ENCODE peak calls at places on chromosomes 6 and 20, in four cellular contexts. One of them, this sample, is unnamed.

GRCh38 chr6:143555071-143555492 is 43.6 kb upstream of the FUCA2 start:
- DNase-seq in HL-60: no peak
- DNase-seq in GM12878: no peak
- DNase-seq in K562: peak
- DNase-seq in this sample: no peak

GRCh38 chr6:168031411-168032382 is 34.2 kb downstream of the KIF25 start:
- DNase-seq in HL-60: no peak
- DNase-seq in GM12878: no peak
- DNase-seq in K562: no peak
- DNase-seq in this sample: no peak

GRCh38 chr20:18628330-18628941 is 40.6 kb downstream of the DTD1 start:
- DNase-seq in K562: no peak
- DNase-seq in HL-60: no peak
- DNase-seq in GM12878: no peak
- DNase-seq in this sample: no peak

GRCh38 chr6:36618366-36619355 is 24.5 kb downstream of the SRSF3 start:
- DNase-seq in GM12878: no peak
- DNase-seq in HL-60: no peak
- DNase-seq in K562: no peak
- DNase-seq in this sample: no peak

GRCh38 chr6:112286010-112286409 is 31.6 kb upstream of the LAMA4 start:
- DNase-seq in HL-60: no peak
- DNase-seq in K562: no peak
- DNase-seq in GM12878: peak
- DNase-seq in this sample: no peak

GRCh38 chr6:20156824-20157223 is 55.4 kb downstream of the MBOAT1 start:
- DNase-seq in GM12878: no peak
- DNase-seq in HL-60: no peak
- DNase-seq in K562: no peak
- DNase-seq in this sample: no peak

GRCh38 chr20:16215056-16215455 is 358.2 kb downstream of the KIF16B start:
- DNase-seq in GM12878: no peak
- DNase-seq in K562: no peak
- DNase-seq in HL-60: no peak
- DNase-seq in this sample: no peak

GRCh38 chr6:52650946-52651345 is 20.0 kb upstream of the TMEM14A start:
- DNase-seq in GM12878: no peak
- DNase-seq in K562: no peak
- DNase-seq in HL-60: no peak
- DNase-seq in this sample: no peak

GRCh38 chr20:56003966-56004365 is 1.4 kb downstream of the CBLN4 start:
- DNase-seq in K562: no peak
- DNase-seq in HL-60: no peak
- DNase-seq in GM12878: no peak
- DNase-seq in this sample: no peak

GRCh38 chr6:38058022-38058421 is 238.5 kb downstream of the ZFAND3 start:
- DNase-seq in K562: no peak
- DNase-seq in GM12878: peak
- DNase-seq in HL-60: no peak
- DNase-seq in this sample: no peak

GRCh38 chr6:39062014-39062740 is 13.6 kb downstream of the GLP1R start:
- DNase-seq in HL-60: no peak
- DNase-seq in GM12878: no peak
- DNase-seq in K562: no peak
- DNase-seq in this sample: no peak

GRCh38 chr6:134422426-134423231 is 104.7 kb upstream of the SGK1 start:
- DNase-seq in HL-60: no peak
- DNase-seq in K562: peak
- DNase-seq in GM12878: no peak
- DNase-seq in this sample: no peak

GRCh38 chr20:63696311-63696627 is 183 bp upstream of the TNFRSF6B start:
- DNase-seq in GM12878: no peak
- DNase-seq in K562: peak
- DNase-seq in HL-60: no peak
- DNase-seq in this sample: peak

GRCh38 chr6:159968295-159969203 is at the start of gene IGF2R:
- DNase-seq in GM12878: no peak
- DNase-seq in K562: peak
- DNase-seq in HL-60: peak
- DNase-seq in this sample: peak

DNA sequence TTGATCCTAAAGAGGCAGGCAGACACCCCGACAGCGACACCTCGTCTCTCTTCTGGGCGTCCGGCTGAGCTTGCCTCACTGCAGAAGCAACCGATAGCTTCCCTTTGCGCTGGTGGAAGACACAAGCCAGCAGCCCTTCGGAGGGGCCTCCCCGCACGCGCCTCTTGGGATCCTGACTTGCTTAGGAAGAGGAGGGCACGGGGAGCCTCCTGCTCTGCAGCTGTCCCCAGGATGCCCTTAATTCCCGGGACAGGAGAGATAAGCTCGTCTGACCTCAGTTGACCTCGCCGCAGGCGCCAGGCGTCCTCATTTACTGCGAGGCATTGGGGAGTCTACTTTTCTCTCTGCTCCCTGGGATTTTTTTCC is 94.0 kb downstream of the CD83 start:
- DNase-seq in K562: peak
- DNase-seq in GM12878: no peak
- DNase-seq in HL-60: peak
- DNase-seq in this sample: peak
- TF ChIP-seq SPI1 in K562: no peak
- TF ChIP-seq SPI1 in GM12878: no peak
- TF ChIP-seq SPI1 in HL-60: no peak
- TF ChIP-seq SPI1 in this sample: no peak

GRCh38 chr20:31998246-31998645 is 12.0 kb upstream of the CCM2L start:
- DNase-seq in K562: no peak
- DNase-seq in GM12878: no peak
- DNase-seq in HL-60: no peak
- DNase-seq in this sample: no peak

GRCh38 chr20:31992086-31992485 is 18.2 kb upstream of the CCM2L start:
- DNase-seq in K562: no peak
- DNase-seq in HL-60: no peak
- DNase-seq in GM12878: no peak
- DNase-seq in this sample: no peak

GRCh38 chr20:31990958-31991705 is 19.1 kb upstream of the CCM2L start:
- DNase-seq in HL-60: no peak
- DNase-seq in K562: no peak
- DNase-seq in GM12878: no peak
- DNase-seq in this sample: no peak

GRCh38 chr20:31996996-31997395 is 13.2 kb upstream of the CCM2L start:
- DNase-seq in HL-60: no peak
- DNase-seq in GM12878: no peak
- DNase-seq in K562: no peak
- DNase-seq in this sample: no peak
- TF ChIP-seq POLR2AphosphoS5 in HL-60: no peak
- TF ChIP-seq POLR2AphosphoS5 in GM12878: no peak
- TF ChIP-seq POLR2AphosphoS5 in K562: no peak
- TF ChIP-seq POLR2AphosphoS5 in this sample: no peak

GRCh38 chr6:148342146-148343027 is at the start of gene SASH1:
- DNase-seq in K562: no peak
- DNase-seq in HL-60: peak
- DNase-seq in GM12878: peak
- DNase-seq in this sample: no peak

GRCh38 chr6:148345176-148345575 is 2.5 kb downstream of the SASH1 start:
- DNase-seq in GM12878: no peak
- DNase-seq in HL-60: no peak
- DNase-seq in K562: no peak
- DNase-seq in this sample: no peak

GRCh38 chr6:148343028-148343374 is 363 bp downstream of the SASH1 start:
- DNase-seq in K562: no peak
- DNase-seq in GM12878: no peak
- DNase-seq in HL-60: no peak
- DNase-seq in this sample: no peak

GRCh38 chr6:148345578-148345977 is 2.9 kb downstream of the SASH1 start:
- DNase-seq in K562: no peak
- DNase-seq in GM12878: no peak
- DNase-seq in HL-60: no peak
- DNase-seq in this sample: no peak

GRCh38 chr6:148343383-148343782 is 745 bp downstream of the SASH1 start:
- DNase-seq in GM12878: no peak
- DNase-seq in K562: no peak
- DNase-seq in HL-60: no peak
- DNase-seq in this sample: no peak
- TF ChIP-seq SPI1 in GM12878: no peak
- TF ChIP-seq SPI1 in K562: no peak
- TF ChIP-seq SPI1 in HL-60: no peak
- TF ChIP-seq SPI1 in this sample: no peak

GRCh38 chr6:32830936-32831335 is 7.6 kb downstream of the TAP2 start:
- DNase-seq in GM12878: no peak
- DNase-seq in HL-60: no peak
- DNase-seq in K562: no peak
- DNase-seq in this sample: no peak

GRCh38 chr6:32830017-32830416 is 8.5 kb downstream of the TAP2 start:
- DNase-seq in K562: no peak
- DNase-seq in HL-60: no peak
- DNase-seq in GM12878: no peak
- DNase-seq in this sample: no peak

GRCh38 chr6:32829495-32829894 is 9.0 kb downstream of the TAP2 start:
- DNase-seq in K562: no peak
- DNase-seq in GM12878: no peak
- DNase-seq in HL-60: no peak
- DNase-seq in this sample: no peak

GRCh38 chr6:32826996-32827395 is 10.2 kb upstream of the HLA-DOB start:
- DNase-seq in HL-60: no peak
- DNase-seq in K562: no peak
- DNase-seq in GM12878: no peak
- DNase-seq in this sample: no peak

GRCh38 chr6:32825966-32826365 is 9.2 kb upstream of the HLA-DOB start:
- DNase-seq in K562: no peak
- DNase-seq in HL-60: no peak
- DNase-seq in GM12878: no peak
- DNase-seq in this sample: no peak
- TF ChIP-seq POLR2AphosphoS5 in K562: no peak
- TF ChIP-seq POLR2AphosphoS5 in HL-60: no peak
- TF ChIP-seq POLR2AphosphoS5 in GM12878: no peak
- TF ChIP-seq POLR2AphosphoS5 in this sample: no peak

DNA sequence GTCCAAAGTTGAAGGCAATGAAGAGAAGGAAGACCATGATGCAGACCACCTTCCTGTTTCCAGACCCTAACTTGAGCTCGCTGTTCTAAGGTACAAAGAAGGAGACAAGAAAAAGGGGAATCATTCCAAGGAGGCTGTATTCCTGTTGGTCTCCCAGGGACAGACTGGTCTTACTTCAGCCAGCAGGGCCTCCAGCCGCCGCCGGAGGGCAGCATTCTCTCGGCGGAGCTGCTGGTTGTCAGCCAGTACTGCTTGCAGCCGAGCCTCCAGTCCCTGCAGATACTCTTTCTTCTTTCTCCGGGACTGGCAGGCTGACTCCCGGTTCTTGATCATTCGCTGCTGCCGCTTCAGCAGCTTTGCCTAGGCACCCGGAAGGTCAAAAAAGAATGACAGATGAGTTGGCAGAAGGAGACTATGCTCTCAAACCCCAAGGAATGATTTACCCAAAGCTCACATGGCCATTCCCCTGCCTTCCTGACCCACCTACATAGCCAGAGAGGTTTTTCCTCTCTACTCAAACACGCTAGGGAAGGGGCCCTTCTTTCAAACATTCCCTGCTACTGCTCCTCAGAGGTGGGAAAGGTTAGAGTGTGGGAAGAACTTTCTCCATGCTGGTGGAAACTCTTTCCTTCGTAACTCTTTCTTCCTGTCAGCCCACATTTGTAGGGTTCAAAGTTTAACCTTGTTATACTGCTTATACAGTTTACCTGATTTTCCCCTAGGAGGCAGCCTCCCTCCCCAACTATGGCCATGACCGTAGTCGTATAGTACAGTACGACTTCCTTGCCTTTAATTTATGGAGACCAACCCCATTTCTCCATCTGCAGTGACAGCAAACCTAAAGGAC is 9.0 kb downstream of the ATF6B start:
- DNase-seq in K562: peak
- DNase-seq in HL-60: no peak
- DNase-seq in GM12878: peak
- DNase-seq in this sample: peak
- TF ChIP-seq SPI1 in K562: no peak
- TF ChIP-seq SPI1 in HL-60: no peak
- TF ChIP-seq SPI1 in GM12878: no peak
- TF ChIP-seq SPI1 in this sample: no peak

DNA sequence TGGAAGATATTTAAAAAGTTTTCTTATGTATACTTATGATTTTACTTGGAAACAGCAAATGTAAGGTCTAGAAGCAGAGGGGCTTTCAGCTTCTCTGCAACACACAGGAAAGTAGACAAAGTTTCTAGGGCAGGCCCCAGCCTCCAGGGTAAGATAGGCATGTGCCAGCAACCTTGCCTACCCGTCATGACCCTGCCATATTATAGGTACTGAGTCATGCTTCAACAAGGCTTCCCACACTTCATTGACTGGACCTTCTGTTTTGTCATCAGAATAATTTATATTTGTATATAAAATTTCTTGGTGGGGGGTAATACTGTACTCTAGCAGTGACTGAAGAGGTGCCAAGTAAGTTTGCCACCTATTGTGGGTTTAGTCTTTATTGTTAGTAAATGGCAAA is 95.4 kb downstream of the JARID2 start:
- DNase-seq in HL-60: no peak
- DNase-seq in GM12878: no peak
- DNase-seq in K562: no peak
- DNase-seq in this sample: no peak
- TF ChIP-seq POLR2AphosphoS5 in HL-60: no peak
- TF ChIP-seq POLR2AphosphoS5 in GM12878: no peak
- TF ChIP-seq POLR2AphosphoS5 in K562: no peak
- TF ChIP-seq POLR2AphosphoS5 in this sample: no peak

GRCh38 chr6:156557269-156557885 is 219.8 kb upstream of the ARID1B start:
- DNase-seq in GM12878: no peak
- DNase-seq in K562: peak
- DNase-seq in HL-60: no peak
- DNase-seq in this sample: no peak
- TF ChIP-seq SPI1 in GM12878: no peak
- TF ChIP-seq SPI1 in K562: no peak
- TF ChIP-seq SPI1 in HL-60: no peak
- TF ChIP-seq SPI1 in this sample: no peak

DNA sequence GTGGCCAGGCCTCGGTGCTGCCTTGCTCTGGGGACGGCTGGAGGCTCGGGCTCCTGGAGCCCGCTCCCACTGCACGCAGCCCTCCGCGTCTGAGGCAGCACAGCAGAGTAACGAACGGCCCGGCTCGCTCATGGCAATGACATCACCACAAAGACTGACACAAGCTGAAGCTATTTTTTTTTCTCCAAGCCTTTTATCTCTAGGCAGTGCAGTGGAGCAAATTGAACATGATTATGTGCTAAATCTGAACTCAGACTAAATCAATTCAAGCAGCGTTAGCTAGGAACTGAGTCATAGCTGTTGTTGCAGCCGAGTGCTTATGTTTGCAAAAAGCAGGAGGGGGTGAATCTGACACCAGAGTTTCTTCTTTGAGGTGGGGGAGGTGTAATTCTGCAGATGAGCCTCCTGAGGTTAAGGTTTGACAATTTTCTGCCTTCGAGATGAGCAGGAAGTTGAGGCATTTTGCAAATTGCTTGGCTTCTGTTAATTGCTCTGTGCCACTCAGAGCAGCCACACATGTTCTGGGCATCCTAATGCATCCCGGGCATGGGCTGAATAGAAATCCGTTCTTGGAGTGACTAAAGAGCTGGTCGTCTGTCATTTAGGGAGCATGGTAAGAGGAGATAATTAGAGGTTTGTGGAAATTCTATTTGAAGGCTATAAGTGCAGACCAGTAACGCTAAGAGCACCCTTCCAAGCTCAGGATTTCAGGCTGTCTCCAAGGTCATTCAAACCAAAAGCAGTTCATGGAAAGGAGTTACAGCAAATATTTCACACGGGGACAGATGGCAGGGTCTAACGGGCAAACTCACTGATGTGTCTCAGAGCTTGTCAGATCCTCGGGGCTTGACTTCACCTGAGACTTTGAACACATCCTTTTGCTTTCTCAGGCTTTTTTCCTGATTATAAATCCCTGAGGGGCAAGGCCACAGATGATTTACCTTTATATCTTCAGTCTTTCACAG is 155.1 kb upstream of the ENPP5 start:
- DNase-seq in HL-60: no peak
- DNase-seq in K562: no peak
- DNase-seq in GM12878: no peak
- DNase-seq in this sample: no peak
- TF ChIP-seq POLR2AphosphoS5 in HL-60: no peak
- TF ChIP-seq POLR2AphosphoS5 in K562: no peak
- TF ChIP-seq POLR2AphosphoS5 in GM12878: no peak
- TF ChIP-seq POLR2AphosphoS5 in this sample: no peak